ENCODE peak calls at places on chromosomes 3 and 15, in six cellular contexts. K, U, Y, P, L and C are unnamed samples.
A peak's percentile ranks its signal among the peaks of the same experiment; 100 is the strongest.

GRCh38 chr3:184687363-184688049 is 24.4 kb downstream of the MAGEF1 start:
- DNase-seq in P (no peak), U (no peak), K (no peak), Y (no peak), L (no peak), C (peak; percentile 10)

GRCh38 chr3:149221783-149222517 is at the start of gene CP:
- DNase-seq in K (no peak), P (no peak), L (no peak), U (no peak), Y (no peak), C (no peak)

GRCh38 chr3:105385868-105386508 is 19.3 kb downstream of the ALCAM start:
- DNase-seq in U (no peak), Y (no peak), K (no peak), L (no peak), P (peak; percentile 29), C (no peak)

GRCh38 chr15:31292391-31293020 is 34.1 kb upstream of the KLF13 start:
- DNase-seq in U (no peak), P (no peak), K (no peak), L (no peak), Y (no peak), C (no peak)

GRCh38 chr3:99473321-99473751 is 165.1 kb upstream of the COL8A1 start:
- DNase-seq in U (peak; percentile 82), Y (no peak), K (no peak), L (no peak), P (no peak), C (no peak)

GRCh38 chr3:174229916-174230315 is 629.2 kb upstream of the NAALADL2 start:
- DNase-seq in P (no peak), K (no peak), Y (no peak), L (no peak), U (peak; percentile 21), C (no peak)

GRCh38 chr3:188316723-188317070 is 162.7 kb downstream of the LPP start:
- DNase-seq in K (no peak), L (no peak), P (no peak), Y (no peak), U (no peak), C (no peak)

GRCh38 chr15:42348083-42348482 is 11.2 kb upstream of the CAPN3 start:
- DNase-seq in K (no peak), L (no peak), P (no peak), Y (no peak), U (peak; percentile 84), C (no peak)

GRCh38 chr15:90340345-90340744 is 11.7 kb upstream of the ZNF774 start:
- DNase-seq in L (peak; percentile 78), K (no peak), Y (no peak), U (no peak), P (peak; percentile 15), C (no peak)

GRCh38 chr3:4826237-4827100 is 152.8 kb upstream of the BHLHE40 start:
- DNase-seq in L (peak; percentile 81), K (no peak), Y (no peak), P (no peak), U (peak; percentile 68), C (no peak)

GRCh38 chr15:68319997-68320396 is 42.5 kb downstream of the FEM1B start:
- DNase-seq in K (no peak), U (no peak), Y (no peak), L (no peak), P (no peak), C (no peak)

GRCh38 chr3:169676925-169677537 is 13.5 kb upstream of the MECOM start:
- DNase-seq in K (no peak), Y (no peak), P (no peak), U (no peak), L (no peak), C (no peak)

GRCh38 chr15:35379972-35380371 is 166.0 kb downstream of the DPH6 start:
- DNase-seq in P (no peak), K (no peak), L (no peak), Y (no peak), U (no peak), C (no peak)

GRCh38 chr3:15339786-15340215 is 7.4 kb upstream of the SH3BP5 start:
- DNase-seq in U (peak; percentile 76), Y (no peak), K (no peak), P (no peak), L (no peak), C (no peak)

GRCh38 chr15:51366911-51367310 is 25.5 kb downstream of the GLDN start:
- DNase-seq in P (no peak), Y (no peak), K (no peak), U (peak; percentile 70), L (peak; percentile 18), C (no peak)

GRCh38 chr3:189294649-189295048 is 122.9 kb downstream of the TPRG1 start:
- DNase-seq in P (no peak), U (no peak), L (no peak), Y (no peak), K (no peak), C (no peak)

GRCh38 chr15:70451861-70452653 is 311.3 kb downstream of the UACA start:
- DNase-seq in L (peak; percentile 47), Y (no peak), K (no peak), P (no peak), U (no peak), C (peak; percentile 74)

DNA sequence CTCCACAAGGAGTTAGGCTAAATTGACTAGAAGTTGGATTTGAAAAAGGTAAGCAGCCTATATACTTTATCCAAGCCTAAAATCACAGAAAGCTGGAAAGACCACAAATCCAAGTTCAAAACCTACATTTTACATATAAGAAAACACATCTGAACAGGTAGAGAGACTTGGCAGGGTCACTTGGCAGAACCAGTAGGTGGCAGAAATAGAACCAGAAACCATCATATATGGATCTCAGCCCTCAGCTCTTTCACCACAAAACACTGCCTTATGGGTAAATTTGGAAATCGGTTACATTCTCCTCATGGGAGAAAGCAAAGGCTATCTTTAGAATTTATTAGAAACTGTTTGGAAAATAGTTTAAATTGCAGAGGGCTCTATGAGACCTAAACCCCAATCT is 44.2 kb downstream of the MKRN2 start:
- DNase-seq in K (no peak), P (no peak), L (no peak), Y (no peak), U (no peak), C (no peak)
- TF ChIP-seq CTCF in K (no peak), P (peak; percentile 7), L (no peak), Y (no peak), U (no peak), C (no peak)

DNA sequence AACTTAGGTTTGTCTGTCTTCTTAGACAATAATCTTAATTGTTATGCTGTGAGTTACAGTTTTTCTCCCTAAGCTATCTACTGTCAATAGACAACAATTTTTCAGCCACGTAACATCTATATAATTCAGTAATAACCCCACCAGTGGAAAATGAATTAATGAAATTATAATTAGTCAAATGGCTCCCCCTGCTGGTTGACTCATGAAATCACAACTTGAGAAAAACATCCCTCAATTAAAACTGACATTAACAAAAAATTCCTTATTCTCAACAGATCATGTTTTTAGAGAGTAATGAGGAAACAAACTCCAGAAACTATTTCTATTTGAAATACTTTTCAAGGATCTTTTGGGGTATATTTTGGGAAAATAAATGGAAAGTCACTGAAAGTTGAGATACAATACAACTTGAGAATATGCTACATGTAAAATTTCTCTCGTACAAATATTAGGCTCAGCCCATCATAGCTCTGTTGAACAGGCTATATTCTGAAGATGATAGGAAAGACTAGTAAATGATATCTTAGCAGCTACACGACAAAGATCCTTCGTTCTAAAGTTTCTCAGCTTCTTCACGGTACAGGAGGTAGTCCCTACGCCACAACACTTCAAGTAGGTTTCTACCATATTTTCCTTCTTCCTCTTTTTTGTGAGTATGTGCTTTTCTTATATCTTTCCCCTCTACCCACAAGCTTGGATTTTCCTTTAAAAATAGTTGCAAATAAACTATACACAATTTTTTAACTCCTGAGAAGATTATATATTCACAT is 20.7 kb downstream of the PPP1R2 start:
- DNase-seq in L (no peak), K (peak; percentile 13), U (no peak), P (peak; percentile 42), Y (no peak), C (no peak)
- TF ChIP-seq CTCF in L (peak; percentile 91), K (peak; percentile 99), U (peak; percentile 60), P (peak; percentile 24), Y (peak; percentile 85), C (peak; percentile 93)

DNA sequence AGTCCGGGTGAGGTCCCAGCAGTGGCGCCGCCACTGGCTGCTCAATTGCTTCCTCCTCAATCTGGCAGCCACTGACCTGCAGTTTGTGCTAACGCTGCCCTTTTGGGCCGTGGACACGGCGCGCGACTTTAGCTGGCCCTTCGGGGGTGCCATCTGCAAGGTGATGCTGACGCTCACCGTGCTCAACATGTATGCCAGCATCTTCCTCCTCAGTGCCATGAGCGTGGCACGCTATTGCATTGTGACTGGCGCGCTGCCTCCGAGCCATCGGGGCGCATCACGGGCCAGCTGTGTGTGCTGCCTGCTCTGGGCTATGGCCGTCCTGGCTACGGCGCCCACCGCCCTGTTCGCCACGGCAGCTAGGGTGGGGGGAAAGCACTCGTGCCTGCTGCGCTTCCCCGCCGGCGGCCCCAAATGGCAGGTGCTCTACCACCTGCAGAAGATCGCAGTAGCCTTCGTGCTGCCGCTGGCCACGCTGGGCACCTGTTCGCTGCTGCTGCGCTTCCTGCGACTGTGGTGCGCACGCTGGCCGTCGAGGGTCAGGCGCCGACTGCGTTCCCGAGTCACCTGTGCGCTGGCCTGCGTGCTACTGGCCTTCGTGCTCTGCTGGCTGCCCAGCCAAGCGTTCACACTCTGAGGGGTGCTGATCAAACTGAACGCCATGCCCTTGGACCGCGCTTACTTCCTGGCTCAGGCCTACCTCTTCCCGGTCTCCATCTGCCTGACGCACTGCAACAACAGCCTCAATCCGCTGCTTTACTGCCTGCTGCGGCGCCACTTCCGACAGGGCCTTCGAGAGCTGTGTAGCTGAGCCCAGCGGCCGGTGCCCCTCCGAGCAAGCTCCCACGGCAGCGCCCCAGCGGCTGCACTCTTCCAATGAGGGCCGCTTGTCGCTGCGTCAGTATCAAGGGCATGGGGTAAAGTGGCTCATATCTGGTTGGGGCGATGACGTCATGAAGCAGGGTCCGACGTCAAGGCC is 20.3 kb upstream of the ADAMTS7 start:
- DNase-seq in L (no peak), P (no peak), K (no peak), U (no peak), Y (no peak), C (no peak)
- TF ChIP-seq CTCF in L (no peak), P (no peak), K (no peak), U (no peak), Y (no peak), C (no peak)

DNA sequence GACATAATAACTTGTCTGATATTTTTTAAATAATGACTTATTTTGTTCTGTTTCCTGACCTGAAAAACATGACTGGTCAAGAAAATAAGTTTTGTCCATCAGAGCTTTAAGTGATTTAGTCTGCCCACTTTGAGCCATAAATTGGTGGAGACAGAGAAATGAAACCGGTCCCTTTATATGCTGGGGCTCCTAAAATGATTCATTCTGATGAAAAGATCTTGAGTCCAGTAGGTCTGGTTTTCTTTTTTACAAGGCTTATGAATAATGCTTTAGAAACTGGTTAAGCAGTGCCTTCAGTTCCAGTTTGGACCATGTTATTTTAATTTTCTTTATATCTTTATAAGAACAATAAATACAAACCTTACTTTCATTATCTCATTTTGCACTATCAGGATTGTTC is 293.2 kb downstream of the DIPK2A start:
- DNase-seq in L (no peak), P (peak; percentile 31), Y (no peak), K (no peak), U (no peak), C (no peak)
- TF ChIP-seq CTCF in L (no peak), P (no peak), Y (no peak), K (no peak), U (no peak), C (no peak)